ENCODE peak calls at places on chromosomes 7 and 10, in seven cellular contexts. A is K562; Q is CD4-positive, CD25-positive, alpha-beta regulatory T cell; M is heart right ventricle; U is neural progenitor cell; G is pancreas; L is CD8-positive, alpha-beta memory T cell. K is an unnamed sample.

GRCh38 chr10:17989908-17990767 is 38.4 kb downstream of the SLC39A12 start:
- DNase-seq in A (no peak), Q (no peak), M (no peak), U (no peak), G (no peak), L (no peak), K (no peak)

GRCh38 chr10:95567903-95568630 is 6.9 kb upstream of the SORBS1 start:
- DNase-seq in A (no peak), Q (no peak), M (no peak), U (no peak), G (no peak), L (no peak), K (no peak)

GRCh38 chr10:72087969-72088878 is at the start of gene SPOCK2:
- DNase-seq in A (no peak), Q (peak), M (no peak), U (peak), G (no peak), L (peak), K (no peak)

GRCh38 chr7:94393251-94393758 is 1.4 kb upstream of the COL1A2 start:
- DNase-seq in A (no peak), Q (no peak), M (peak), U (peak), G (no peak), L (no peak), K (no peak)

GRCh38 chr10:104123397-104123796 is 1.4 kb downstream of the SFR1 start:
- DNase-seq in A (no peak), Q (no peak), M (no peak), U (no peak), G (no peak), L (no peak), K (peak)

GRCh38 chr10:23892296-23892695 is 316.6 kb upstream of the KIAA1217 start:
- DNase-seq in A (no peak), Q (no peak), M (no peak), U (no peak), G (no peak), L (no peak), K (no peak)

GRCh38 chr7:37558320-37558719 is 109.7 kb upstream of the ELMO1 start:
- DNase-seq in A (no peak), Q (no peak), M (no peak), U (no peak), G (no peak), L (no peak), K (no peak)

GRCh38 chr7:134122980-134123379 is 4.2 kb upstream of the LRGUK start:
- DNase-seq in A (no peak), Q (no peak), M (no peak), U (no peak), G (no peak), L (no peak), K (no peak)

GRCh38 chr10:52353210-52353609 is 39.1 kb downstream of the DKK1 start:
- DNase-seq in A (no peak), Q (no peak), M (no peak), U (no peak), G (no peak), L (no peak), K (no peak)

GRCh38 chr10:22345301-22346086 is at the start of gene SPAG6:
- DNase-seq in A (no peak), Q (peak), M (no peak), U (peak), G (peak), L (peak), K (no peak)

GRCh38 chr10:22702348-22702747 is 12.0 kb downstream of the PIP4K2A start:
- DNase-seq in A (peak), Q (no peak), M (no peak), U (no peak), G (no peak), L (no peak), K (no peak)

GRCh38 chr10:49174261-49174925 is 13.8 kb downstream of the TMEM273 start:
- DNase-seq in A (peak), Q (no peak), M (no peak), U (no peak), G (no peak), L (no peak), K (no peak)

GRCh38 chr10:107865691-107866090 is 701.2 kb upstream of the SORCS1 start:
- DNase-seq in A (no peak), Q (no peak), M (no peak), U (no peak), G (no peak), L (no peak), K (peak)

GRCh38 chr10:30188101-30188500 is 128.7 kb upstream of the JCAD start:
- DNase-seq in A (no peak), Q (no peak), M (peak), U (no peak), G (no peak), L (no peak), K (no peak)

GRCh38 chr10:45008524-45009161 is 7.9 kb downstream of the ZNF22 start:
- DNase-seq in A (peak), Q (no peak), M (peak), U (peak), G (peak), L (peak), K (peak)

GRCh38 chr10:64071218-64071617 is 550.0 kb downstream of the REEP3 start:
- DNase-seq in A (no peak), Q (no peak), M (no peak), U (no peak), G (no peak), L (no peak), K (no peak)

GRCh38 chr10:94630017-94630688 is 53.4 kb upstream of the CYP2C18 start:
- DNase-seq in A (peak), Q (no peak), M (no peak), U (peak), G (no peak), L (no peak), K (peak)

GRCh38 chr7:25820432-25821040 is 331.5 kb upstream of the NFE2L3 start:
- DNase-seq in A (peak), Q (no peak), M (no peak), U (peak), G (no peak), L (no peak), K (peak)

GRCh38 chr7:111029574-111030357 is 61.2 kb upstream of the LRRN3 start:
- DNase-seq in A (no peak), Q (no peak), M (peak), U (no peak), G (no peak), L (no peak), K (peak)

GRCh38 chr7:36605662-36606441 is 118.4 kb downstream of the AOAH start:
- DNase-seq in A (no peak), Q (no peak), M (no peak), U (no peak), G (no peak), L (no peak), K (no peak)

GRCh38 chr10:97659589-97659988 is 19.1 kb downstream of the PI4K2A start:
- DNase-seq in A (no peak), Q (no peak), M (no peak), U (no peak), G (no peak), L (no peak), K (no peak)

GRCh38 chr10:57142925-57143576 is 782.0 kb upstream of the ZWINT start:
- DNase-seq in A (no peak), Q (no peak), M (no peak), U (peak), G (no peak), L (no peak), K (no peak)

GRCh38 chr7:37448057-37448636 is 517 bp downstream of the ELMO1 start:
- DNase-seq in A (no peak), Q (peak), M (peak), U (peak), G (peak), L (no peak), K (no peak)

GRCh38 chr7:518630-519428 is 817 bp downstream of the PDGFA start:
- DNase-seq in A (peak), Q (no peak), M (peak), U (peak), G (peak), L (no peak), K (peak)

DNA sequence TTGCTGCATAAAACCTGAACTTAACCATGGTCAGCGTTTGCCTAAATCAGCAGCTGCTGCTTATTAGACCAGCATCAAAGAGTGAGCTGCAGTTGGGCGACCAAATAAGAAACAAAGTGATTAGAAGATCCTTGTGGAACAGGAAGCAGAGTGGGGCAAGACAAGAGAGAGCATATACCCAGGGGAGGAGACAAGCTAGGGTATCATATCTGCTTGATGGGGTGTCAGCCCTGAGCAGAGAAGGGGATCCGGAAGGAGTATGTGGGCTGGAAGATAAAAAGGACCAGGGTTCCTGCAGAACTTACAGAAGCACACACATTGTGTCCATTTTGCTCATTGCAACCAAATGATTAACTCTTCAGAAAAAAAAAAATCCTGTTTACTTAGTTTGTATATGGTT is 213.6 kb downstream of the CELF2 start:
- DNase-seq in A (no peak), Q (no peak), M (no peak), U (no peak), G (no peak), L (no peak), K (no peak)
- H3K4me3 ChIP-seq in A (no peak), Q (peak), M (no peak), U (no peak), G (no peak), L (no peak), K (no peak)

GRCh38 chr7:107276220-107276827 is 107.5 kb downstream of the HBP1 start:
- DNase-seq in A (no peak), Q (no peak), M (no peak), U (no peak), G (no peak), L (no peak), K (no peak)

GRCh38 chr7:107277331-107277730 is 108.5 kb downstream of the HBP1 start:
- DNase-seq in A (no peak), Q (no peak), M (no peak), U (no peak), G (no peak), L (no peak), K (no peak)
- H3K4me3 ChIP-seq in A (no peak), Q (no peak), M (no peak), U (no peak), G (no peak), L (no peak), K (no peak)

GRCh38 chr7:30321992-30322637 is 37.7 kb downstream of the ZNRF2 start:
- DNase-seq in A (peak), Q (no peak), M (peak), U (no peak), G (no peak), L (peak), K (no peak)

GRCh38 chr7:30321089-30321991 is 36.9 kb downstream of the ZNRF2 start:
- DNase-seq in A (no peak), Q (no peak), M (no peak), U (peak), G (no peak), L (peak), K (no peak)

GRCh38 chr7:30320392-30320791 is 36.0 kb downstream of the ZNRF2 start:
- DNase-seq in A (no peak), Q (no peak), M (no peak), U (no peak), G (no peak), L (no peak), K (no peak)

GRCh38 chr7:30327813-30328212 is 43.4 kb downstream of the ZNRF2 start:
- DNase-seq in A (no peak), Q (no peak), M (no peak), U (no peak), G (no peak), L (no peak), K (no peak)

DNA sequence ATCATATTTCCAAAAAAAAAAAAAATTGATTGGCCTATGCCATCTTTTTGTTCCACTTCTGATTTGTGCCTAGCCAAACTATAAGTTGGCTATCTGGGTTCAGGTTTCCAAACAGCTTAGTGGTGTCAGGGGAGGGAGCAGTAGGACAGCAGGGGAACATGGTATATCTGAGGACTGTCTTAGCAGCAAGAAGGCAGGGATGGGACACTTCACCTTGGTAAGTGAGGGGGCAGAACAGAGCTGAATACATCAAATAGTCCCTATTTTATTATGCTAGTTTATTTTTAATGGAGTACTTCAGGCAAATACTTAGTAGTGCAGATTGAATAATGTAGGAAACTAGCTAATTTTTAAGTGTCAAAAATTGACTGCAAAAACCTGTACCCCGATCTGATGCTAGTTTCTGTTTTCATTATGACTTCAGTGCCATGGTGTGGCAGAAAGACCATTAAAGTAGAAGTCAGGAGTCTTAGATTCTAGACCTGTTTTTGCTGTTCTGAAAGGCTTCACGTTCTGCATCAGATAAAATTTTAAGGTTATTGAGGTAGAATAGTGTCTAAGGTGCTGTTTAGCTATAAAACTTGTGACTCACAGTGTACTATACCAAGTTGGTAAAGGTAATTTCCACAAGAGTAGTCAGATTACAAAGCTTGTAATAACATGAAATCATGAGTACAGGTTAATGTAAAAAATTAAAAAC is 38.4 kb downstream of the ZNRF2 start:
- DNase-seq in A (peak), Q (no peak), M (no peak), U (no peak), G (no peak), L (peak), K (no peak)
- H3K4me3 ChIP-seq in A (peak), Q (peak), M (no peak), U (no peak), G (no peak), L (peak), K (no peak)

GRCh38 chr7:45470031-45470430 is 104.1 kb upstream of the ADCY1 start:
- DNase-seq in A (no peak), Q (no peak), M (no peak), U (no peak), G (no peak), L (no peak), K (no peak)
- H3K4me3 ChIP-seq in A (no peak), Q (no peak), M (no peak), U (no peak), G (no peak), L (no peak), K (no peak)

GRCh38 chr10:125343118-125343752 is 182.9 kb upstream of the CTBP2 start:
- DNase-seq in A (peak), Q (no peak), M (no peak), U (peak), G (peak), L (no peak), K (peak)

GRCh38 chr10:125348536-125348935 is 188.2 kb upstream of the CTBP2 start:
- DNase-seq in A (no peak), Q (no peak), M (no peak), U (no peak), G (no peak), L (no peak), K (no peak)

GRCh38 chr10:125340871-125341270 is 180.5 kb upstream of the CTBP2 start:
- DNase-seq in A (no peak), Q (no peak), M (no peak), U (no peak), G (no peak), L (no peak), K (no peak)

GRCh38 chr10:125341611-125342010 is 181.2 kb upstream of the CTBP2 start:
- DNase-seq in A (no peak), Q (no peak), M (no peak), U (no peak), G (no peak), L (no peak), K (no peak)

DNA sequence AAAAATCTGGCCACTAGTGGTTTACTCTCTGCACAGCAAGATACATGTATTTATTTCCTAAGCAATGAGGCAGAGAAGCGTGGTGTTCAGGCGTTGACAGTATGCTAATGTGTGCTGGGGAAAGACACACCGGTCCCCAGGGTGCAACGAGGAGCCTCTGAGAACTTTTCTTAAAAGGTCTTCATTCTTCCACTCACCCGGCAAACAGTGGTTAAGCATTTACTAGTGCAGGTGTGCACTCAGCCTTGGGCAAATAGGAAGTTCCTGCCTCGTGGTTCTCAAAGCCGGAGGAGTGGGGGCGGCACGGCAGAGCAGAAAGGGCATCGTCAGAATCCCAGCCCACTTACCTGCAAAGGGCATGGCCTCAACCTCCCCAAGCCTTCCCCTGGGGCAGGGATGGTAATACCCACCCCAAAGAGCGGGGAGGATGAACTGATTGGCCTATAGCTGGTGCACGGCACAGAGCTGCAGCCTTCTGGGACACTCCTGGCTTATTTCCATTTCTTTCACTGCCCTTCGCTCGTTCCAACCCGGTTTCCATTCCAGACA is 184.3 kb upstream of the CTBP2 start:
- DNase-seq in A (no peak), Q (no peak), M (no peak), U (no peak), G (peak), L (no peak), K (no peak)
- H3K4me3 ChIP-seq in A (no peak), Q (no peak), M (no peak), U (no peak), G (peak), L (no peak), K (no peak)

DNA sequence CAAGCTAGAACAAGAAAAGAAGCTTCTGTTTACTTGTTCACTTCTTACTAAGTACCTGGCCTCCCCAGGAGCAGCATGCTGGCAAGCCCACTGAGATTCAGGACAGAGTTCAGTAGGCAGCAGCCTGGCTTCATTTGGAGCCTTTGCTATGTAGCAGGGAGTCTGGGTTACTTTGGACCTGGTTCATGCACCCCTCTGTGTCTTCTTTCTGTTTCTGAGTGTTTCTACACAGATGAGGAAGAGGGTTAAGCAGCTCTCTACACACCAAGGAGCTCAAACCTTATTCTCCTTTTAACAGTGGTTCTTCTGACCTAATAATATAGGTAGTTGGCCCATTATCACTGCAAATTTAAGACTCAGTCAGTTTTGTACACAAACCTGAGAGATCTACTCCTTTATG is 152.9 kb downstream of the ARID5B start:
- DNase-seq in A (no peak), Q (no peak), M (no peak), U (no peak), G (no peak), L (no peak), K (no peak)
- H3K4me3 ChIP-seq in A (no peak), Q (peak), M (peak), U (no peak), G (no peak), L (no peak), K (no peak)

GRCh38 chr10:15345450-15345849 is 25.6 kb downstream of the FAM171A1 start:
- DNase-seq in A (no peak), Q (no peak), M (no peak), U (no peak), G (no peak), L (no peak), K (no peak)

GRCh38 chr10:15348579-15348978 is 22.5 kb downstream of the FAM171A1 start:
- DNase-seq in A (no peak), Q (no peak), M (peak), U (no peak), G (no peak), L (no peak), K (no peak)

GRCh38 chr10:15349133-15349532 is 22.0 kb downstream of the FAM171A1 start:
- DNase-seq in A (no peak), Q (no peak), M (no peak), U (no peak), G (no peak), L (no peak), K (no peak)

GRCh38 chr10:15346440-15347141 is 24.5 kb downstream of the FAM171A1 start:
- DNase-seq in A (no peak), Q (no peak), M (peak), U (no peak), G (no peak), L (no peak), K (no peak)

DNA sequence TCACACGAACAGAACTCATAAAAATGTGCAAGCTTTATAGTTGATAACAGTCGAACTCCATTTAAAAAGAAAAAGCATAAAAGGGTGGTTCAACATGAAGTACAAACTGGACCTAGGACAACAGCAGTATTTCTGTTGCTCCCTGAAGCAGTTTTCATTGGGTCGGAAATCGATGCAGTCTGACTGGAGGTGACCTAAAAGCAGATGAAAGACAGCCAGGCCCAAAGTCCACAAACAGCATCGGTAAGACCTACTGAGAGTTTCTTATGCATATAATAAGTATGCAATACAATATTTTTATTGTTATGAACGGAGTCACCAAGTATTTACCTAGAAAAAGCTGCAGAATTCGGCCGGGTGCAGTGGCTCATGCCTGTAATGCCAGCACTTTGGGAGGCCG is 23.9 kb downstream of the FAM171A1 start:
- DNase-seq in A (no peak), Q (no peak), M (no peak), U (no peak), G (no peak), L (no peak), K (no peak)
- H3K4me3 ChIP-seq in A (no peak), Q (no peak), M (no peak), U (no peak), G (no peak), L (no peak), K (no peak)

GRCh38 chr7:87926581-87927461 is 7.2 kb upstream of the ADAM22 start:
- DNase-seq in A (no peak), Q (no peak), M (no peak), U (peak), G (no peak), L (no peak), K (peak)
- H3K4me3 ChIP-seq in A (no peak), Q (no peak), M (no peak), U (no peak), G (no peak), L (no peak), K (no peak)